ENCODE peak calls at places on chromosomes 6 and 20, in seven cellular contexts. One of them, this sample, is unnamed. For H3K4me1, the result is how much of the 10 kb centered on the place peaks cover.

GRCh38 chr6:134619789-134620188 is 301.9 kb upstream of the SGK1 start:
- DNase-seq in right atrium auricular region: no peak
- DNase-seq in esophagus squamous epithelium: no peak
- DNase-seq in stomach: no peak
- DNase-seq in fibroblast of lung: peak
- DNase-seq in colonic mucosa: no peak
- DNase-seq in OCI-LY7: no peak
- DNase-seq in this sample: peak

GRCh38 chr20:11716239-11716944 is 201.3 kb upstream of the BTBD3 start:
- DNase-seq in right atrium auricular region: no peak
- DNase-seq in esophagus squamous epithelium: no peak
- DNase-seq in stomach: no peak
- DNase-seq in fibroblast of lung: peak
- DNase-seq in colonic mucosa: no peak
- DNase-seq in OCI-LY7: peak
- DNase-seq in this sample: peak

GRCh38 chr6:82080767-82081166 is 166.8 kb downstream of the IBTK start:
- DNase-seq in right atrium auricular region: no peak
- DNase-seq in esophagus squamous epithelium: no peak
- DNase-seq in stomach: no peak
- DNase-seq in fibroblast of lung: no peak
- DNase-seq in colonic mucosa: no peak
- DNase-seq in OCI-LY7: no peak
- DNase-seq in this sample: peak

GRCh38 chr6:152246554-152247337 is 390.4 kb downstream of the SYNE1 start:
- DNase-seq in right atrium auricular region: no peak
- DNase-seq in esophagus squamous epithelium: no peak
- DNase-seq in stomach: no peak
- DNase-seq in fibroblast of lung: peak
- DNase-seq in colonic mucosa: no peak
- DNase-seq in OCI-LY7: no peak
- DNase-seq in this sample: peak

GRCh38 chr6:166760288-166760687 is 133.2 kb upstream of the RPS6KA2 start:
- DNase-seq in right atrium auricular region: no peak
- DNase-seq in esophagus squamous epithelium: no peak
- DNase-seq in stomach: no peak
- DNase-seq in fibroblast of lung: no peak
- DNase-seq in colonic mucosa: no peak
- DNase-seq in OCI-LY7: no peak
- DNase-seq in this sample: no peak

GRCh38 chr20:50056951-50057403 is 56.0 kb downstream of the UBE2V1 start:
- DNase-seq in right atrium auricular region: no peak
- DNase-seq in esophagus squamous epithelium: no peak
- DNase-seq in stomach: no peak
- DNase-seq in fibroblast of lung: no peak
- DNase-seq in colonic mucosa: no peak
- DNase-seq in OCI-LY7: no peak
- DNase-seq in this sample: no peak

GRCh38 chr6:3784885-3785744 is 33.6 kb upstream of the PXDC1 start:
- DNase-seq in right atrium auricular region: no peak
- DNase-seq in esophagus squamous epithelium: no peak
- DNase-seq in stomach: no peak
- DNase-seq in fibroblast of lung: no peak
- DNase-seq in colonic mucosa: no peak
- DNase-seq in OCI-LY7: no peak
- DNase-seq in this sample: no peak

GRCh38 chr6:225121-225721 is 67.1 kb upstream of the DUSP22 start:
- DNase-seq in right atrium auricular region: peak
- DNase-seq in esophagus squamous epithelium: no peak
- DNase-seq in stomach: no peak
- DNase-seq in fibroblast of lung: no peak
- DNase-seq in colonic mucosa: no peak
- DNase-seq in OCI-LY7: no peak
- DNase-seq in this sample: no peak

GRCh38 chr20:3165473-3166337 is 6.0 kb upstream of the FASTKD5 start:
- DNase-seq in right atrium auricular region: no peak
- DNase-seq in esophagus squamous epithelium: no peak
- DNase-seq in stomach: no peak
- DNase-seq in fibroblast of lung: peak
- DNase-seq in colonic mucosa: no peak
- DNase-seq in OCI-LY7: no peak
- DNase-seq in this sample: no peak

GRCh38 chr6:148166339-148166949 is 176.2 kb upstream of the SASH1 start:
- DNase-seq in right atrium auricular region: no peak
- DNase-seq in esophagus squamous epithelium: no peak
- DNase-seq in stomach: no peak
- DNase-seq in fibroblast of lung: peak
- DNase-seq in colonic mucosa: no peak
- DNase-seq in OCI-LY7: peak
- DNase-seq in this sample: peak

GRCh38 chr6:98812220-98812619 is 22.2 kb upstream of the POU3F2 start:
- DNase-seq in right atrium auricular region: no peak
- DNase-seq in esophagus squamous epithelium: no peak
- DNase-seq in stomach: no peak
- DNase-seq in fibroblast of lung: no peak
- DNase-seq in colonic mucosa: no peak
- DNase-seq in OCI-LY7: no peak
- DNase-seq in this sample: peak

GRCh38 chr6:98808522-98809210 is 25.7 kb upstream of the POU3F2 start:
- DNase-seq in right atrium auricular region: no peak
- DNase-seq in esophagus squamous epithelium: no peak
- DNase-seq in stomach: no peak
- DNase-seq in fibroblast of lung: no peak
- DNase-seq in colonic mucosa: no peak
- DNase-seq in OCI-LY7: no peak
- DNase-seq in this sample: peak
- H3K4me3 ChIP-seq in right atrium auricular region: no peak
- H3K4me3 ChIP-seq in esophagus squamous epithelium: no peak
- H3K4me3 ChIP-seq in stomach: no peak
- H3K4me3 ChIP-seq in fibroblast of lung: no peak
- H3K4me3 ChIP-seq in colonic mucosa: no peak
- H3K4me3 ChIP-seq in OCI-LY7: no peak
- H3K4me3 ChIP-seq in this sample: peak

DNA sequence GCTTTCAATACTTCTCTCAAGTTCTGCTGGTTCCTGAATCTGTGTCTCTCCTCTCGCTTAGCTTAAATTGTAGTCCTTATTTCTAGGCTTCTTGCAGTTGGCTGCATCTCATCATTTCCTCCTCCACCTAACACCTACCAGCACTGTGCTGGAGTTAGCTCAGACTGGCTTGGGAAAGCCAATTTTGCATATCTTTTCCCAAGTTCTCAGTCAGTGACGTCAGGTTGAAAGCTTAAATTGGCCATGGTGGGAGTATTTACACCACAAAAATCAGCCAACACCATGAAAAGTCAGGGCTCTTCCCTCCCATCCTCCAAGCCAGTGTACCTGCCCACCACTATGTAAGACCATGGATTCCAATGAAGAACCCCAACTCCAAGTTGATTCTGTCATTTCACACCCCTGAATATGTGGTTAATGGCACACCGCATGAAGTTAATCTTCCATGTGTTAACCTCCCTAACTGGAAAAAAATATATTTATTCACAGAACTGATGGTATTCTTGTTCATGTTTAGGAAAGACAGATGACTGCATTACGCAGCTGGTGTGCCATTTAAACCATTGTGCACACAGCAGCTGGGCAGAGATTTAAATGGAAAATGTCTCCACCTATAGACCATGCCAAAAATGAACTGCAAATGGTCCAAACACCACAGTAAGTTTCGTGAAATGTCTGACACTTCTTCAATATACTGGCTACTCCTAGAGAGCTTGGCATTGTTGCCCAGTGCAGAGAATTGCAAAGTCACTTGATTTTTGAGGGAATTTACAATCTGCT is 274.1 kb upstream of the MAP3K7 start:
- DNase-seq in right atrium auricular region: no peak
- DNase-seq in esophagus squamous epithelium: no peak
- DNase-seq in stomach: no peak
- DNase-seq in fibroblast of lung: peak
- DNase-seq in colonic mucosa: no peak
- DNase-seq in OCI-LY7: peak
- DNase-seq in this sample: no peak
- TF ChIP-seq CTCF in right atrium auricular region: no peak
- TF ChIP-seq CTCF in esophagus squamous epithelium: peak
- TF ChIP-seq CTCF in stomach: no peak
- TF ChIP-seq CTCF in fibroblast of lung: no peak
- TF ChIP-seq CTCF in colonic mucosa: no peak
- TF ChIP-seq CTCF in OCI-LY7: peak
- TF ChIP-seq CTCF in this sample: no peak

DNA sequence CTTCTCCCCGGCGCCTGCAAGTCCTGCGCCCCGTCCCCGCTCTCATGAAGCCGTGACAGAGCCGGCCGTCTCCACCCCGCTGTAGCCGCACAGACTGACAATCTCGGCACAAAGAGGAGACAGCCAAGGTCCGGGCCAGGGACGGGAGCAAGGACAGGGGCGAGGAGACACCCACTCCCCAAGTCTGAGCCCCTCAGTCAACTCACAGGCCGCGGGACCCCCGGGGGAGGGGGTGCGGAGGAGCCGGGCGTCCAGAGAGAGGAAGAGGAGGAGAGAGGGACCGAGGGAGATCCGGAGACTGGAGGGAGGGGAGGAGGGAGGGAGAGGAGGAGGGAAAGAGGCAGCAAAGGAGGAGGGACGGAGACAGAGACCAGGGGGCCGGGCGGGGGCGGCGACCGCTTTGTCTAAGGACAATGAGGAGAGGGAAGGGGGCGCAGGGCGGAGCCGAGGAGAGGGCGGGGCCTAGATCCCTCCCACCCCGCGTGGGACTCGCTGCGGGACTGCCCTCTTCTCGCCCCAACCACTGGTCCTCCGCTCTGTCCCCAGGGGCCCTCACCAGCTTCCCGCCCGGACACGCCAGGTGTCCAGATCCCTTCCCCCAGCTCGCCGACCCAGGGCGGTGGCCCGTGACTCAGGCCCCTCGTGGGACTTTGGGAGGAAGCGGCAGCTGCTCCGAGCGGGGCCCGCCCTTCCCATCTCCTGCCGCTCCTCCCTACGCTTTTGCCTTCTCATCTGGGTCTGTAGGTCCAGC is 638 bp upstream of the PPP1R18 start:
- DNase-seq in right atrium auricular region: peak
- DNase-seq in esophagus squamous epithelium: peak
- DNase-seq in stomach: peak
- DNase-seq in fibroblast of lung: peak
- DNase-seq in colonic mucosa: peak
- DNase-seq in OCI-LY7: peak
- DNase-seq in this sample: peak
- H3K4me1 ChIP-seq in right atrium auricular region: half or more
- H3K4me1 ChIP-seq in esophagus squamous epithelium: half or more
- H3K4me1 ChIP-seq in stomach: half or more
- H3K4me1 ChIP-seq in fibroblast of lung: under half
- H3K4me1 ChIP-seq in colonic mucosa: under half
- H3K4me1 ChIP-seq in OCI-LY7: under half
- H3K4me1 ChIP-seq in this sample: under half

DNA sequence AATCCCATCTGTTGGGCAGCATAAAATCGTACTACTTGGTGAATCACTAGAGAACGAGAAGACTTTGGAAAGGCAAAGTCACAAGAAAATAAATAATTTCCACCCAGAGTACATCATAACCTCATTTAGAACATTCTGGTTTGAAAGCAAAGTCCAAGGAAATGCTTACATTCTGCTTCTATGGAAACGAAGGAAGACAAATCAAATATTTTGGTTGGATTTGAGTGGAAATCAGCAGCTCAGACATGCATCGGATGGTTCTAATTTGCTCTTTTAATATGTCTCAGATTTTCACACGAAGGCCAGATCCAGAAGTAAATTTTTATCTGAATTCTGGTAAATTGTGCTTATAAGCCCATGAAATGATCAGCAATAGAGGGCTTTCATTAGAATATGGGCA is 60.6 kb upstream of the LTV1 start:
- DNase-seq in right atrium auricular region: no peak
- DNase-seq in esophagus squamous epithelium: no peak
- DNase-seq in stomach: no peak
- DNase-seq in fibroblast of lung: no peak
- DNase-seq in colonic mucosa: no peak
- DNase-seq in OCI-LY7: no peak
- DNase-seq in this sample: no peak
- H3K4me3 ChIP-seq in right atrium auricular region: no peak
- H3K4me3 ChIP-seq in esophagus squamous epithelium: no peak
- H3K4me3 ChIP-seq in stomach: no peak
- H3K4me3 ChIP-seq in fibroblast of lung: no peak
- H3K4me3 ChIP-seq in colonic mucosa: no peak
- H3K4me3 ChIP-seq in OCI-LY7: no peak
- H3K4me3 ChIP-seq in this sample: no peak

GRCh38 chr20:23061713-23062561 is 12.5 kb upstream of the THBD start:
- DNase-seq in right atrium auricular region: peak
- DNase-seq in esophagus squamous epithelium: no peak
- DNase-seq in stomach: no peak
- DNase-seq in fibroblast of lung: peak
- DNase-seq in colonic mucosa: no peak
- DNase-seq in OCI-LY7: peak
- DNase-seq in this sample: peak
- TF ChIP-seq CTCF in right atrium auricular region: peak
- TF ChIP-seq CTCF in esophagus squamous epithelium: peak
- TF ChIP-seq CTCF in stomach: peak
- TF ChIP-seq CTCF in fibroblast of lung: peak
- TF ChIP-seq CTCF in colonic mucosa: no peak
- TF ChIP-seq CTCF in OCI-LY7: peak
- TF ChIP-seq CTCF in this sample: peak

GRCh38 chr6:169212897-169213813 is 40.5 kb downstream of the THBS2 start:
- DNase-seq in right atrium auricular region: peak
- DNase-seq in esophagus squamous epithelium: peak
- DNase-seq in stomach: peak
- DNase-seq in fibroblast of lung: peak
- DNase-seq in colonic mucosa: peak
- DNase-seq in OCI-LY7: peak
- DNase-seq in this sample: peak
- H3K4me1 ChIP-seq in right atrium auricular region: under half
- H3K4me1 ChIP-seq in esophagus squamous epithelium: under half
- H3K4me1 ChIP-seq in stomach: under half
- H3K4me1 ChIP-seq in fibroblast of lung: under half
- H3K4me1 ChIP-seq in colonic mucosa: under half
- H3K4me1 ChIP-seq in OCI-LY7: under half
- H3K4me1 ChIP-seq in this sample: under half

DNA sequence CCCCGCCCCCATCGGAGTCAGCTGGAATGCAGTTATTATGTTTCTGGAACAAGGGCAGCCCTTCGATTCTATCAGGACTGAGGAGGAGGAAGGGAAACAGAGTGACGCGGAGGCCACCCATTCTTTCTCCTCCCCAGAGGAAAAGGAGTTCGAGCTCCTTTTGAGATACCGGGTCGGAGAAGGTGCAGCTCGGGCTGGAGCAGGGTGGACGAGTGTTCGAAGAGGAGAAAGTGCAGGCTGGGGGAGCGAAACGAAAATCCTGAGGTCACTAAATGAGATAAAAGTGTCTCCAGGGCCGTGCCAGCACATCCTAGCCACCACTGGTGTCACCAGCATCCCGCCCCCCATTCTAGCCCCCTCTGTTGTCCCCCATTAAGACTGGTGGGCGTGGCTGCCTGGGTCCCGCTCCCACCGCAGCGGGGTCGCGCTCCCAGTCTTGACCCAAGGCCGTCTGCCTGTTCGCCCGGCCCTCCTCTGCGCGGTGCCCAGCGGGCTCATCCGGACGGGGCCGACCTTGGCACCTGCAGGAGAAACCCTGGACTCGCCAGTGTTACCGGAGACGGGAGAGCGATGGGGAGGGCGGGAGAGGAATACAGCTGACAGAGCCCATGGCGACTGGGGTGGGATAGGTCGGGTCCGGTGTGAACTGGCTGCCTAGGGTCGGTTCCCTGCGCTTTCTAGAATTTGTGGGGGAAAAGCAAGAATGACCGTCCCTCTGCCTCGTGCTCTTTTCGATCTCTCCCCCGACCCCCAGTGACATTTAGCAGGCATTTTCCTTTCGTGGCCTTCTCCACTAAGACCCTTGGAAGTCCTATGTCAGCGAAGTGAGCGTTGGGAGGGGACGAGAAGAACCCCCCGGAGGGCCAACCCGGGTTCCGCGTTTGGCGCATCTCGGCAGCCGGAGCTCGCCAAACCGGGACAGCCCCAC is 16.2 kb downstream of the FOXA2 start:
- DNase-seq in right atrium auricular region: no peak
- DNase-seq in esophagus squamous epithelium: no peak
- DNase-seq in stomach: peak
- DNase-seq in fibroblast of lung: no peak
- DNase-seq in colonic mucosa: no peak
- DNase-seq in OCI-LY7: no peak
- DNase-seq in this sample: no peak
- H3K4me3 ChIP-seq in right atrium auricular region: no peak
- H3K4me3 ChIP-seq in esophagus squamous epithelium: no peak
- H3K4me3 ChIP-seq in stomach: peak
- H3K4me3 ChIP-seq in fibroblast of lung: no peak
- H3K4me3 ChIP-seq in colonic mucosa: peak
- H3K4me3 ChIP-seq in OCI-LY7: no peak
- H3K4me3 ChIP-seq in this sample: no peak

This sample was measured in astrocyte.